ENCODE peak calls at places on chromosomes 3 and 15, in five cellular contexts. G, T, Q, P and D are unnamed samples.

GRCh38 chr3:181710581-181711255 is 1.0 kb upstream of the SOX2 start:
- DNase-seq in P (no peak), G (peak), T (no peak), Q (peak), D (peak)

GRCh38 chr3:64627471-64628321 is 60.1 kb downstream of the ADAMTS9 start:
- DNase-seq in G (no peak), P (no peak), Q (peak), T (no peak), D (no peak)

GRCh38 chr3:156483426-156483825 is 71.5 kb downstream of the SSR3 start:
- DNase-seq in Q (no peak), T (peak), P (peak), G (peak), D (no peak)

GRCh38 chr3:196340466-196340865 is 2.3 kb upstream of the TM4SF19 start:
- DNase-seq in T (peak), Q (no peak), P (no peak), G (no peak), D (no peak)

GRCh38 chr3:128554100-128554464 is 61.1 kb upstream of the GATA2 start:
- DNase-seq in Q (no peak), G (peak), P (peak), T (peak), D (peak)

GRCh38 chr15:66923438-66923881 is 141.9 kb upstream of the SMAD3 start:
- DNase-seq in P (no peak), G (no peak), Q (peak), T (peak), D (peak)

GRCh38 chr3:197154-197855 is 742 bp downstream of the CHL1 start:
- DNase-seq in T (no peak), P (no peak), Q (peak), G (no peak), D (peak)

GRCh38 chr3:72105306-72105705 is 320.4 kb upstream of the PROK2 start:
- DNase-seq in Q (no peak), P (no peak), T (no peak), G (no peak), D (no peak)

GRCh38 chr15:60605879-60606304 is 127.0 kb upstream of the ICE2 start:
- DNase-seq in T (no peak), G (peak), P (no peak), Q (no peak), D (no peak)

GRCh38 chr15:78259232-78259631 is 5.1 kb upstream of the DNAJA4 start:
- DNase-seq in Q (no peak), T (peak), P (no peak), G (no peak), D (no peak)

GRCh38 chr3:116473602-116474001 is 28.3 kb upstream of the LSAMP start:
- DNase-seq in P (no peak), T (no peak), G (peak), Q (no peak), D (no peak)

GRCh38 chr3:39121626-39122025 is 14.1 kb downstream of the TTC21A start:
- DNase-seq in G (no peak), Q (no peak), P (no peak), T (no peak), D (no peak)

GRCh38 chr15:58773024-58773423 is 1.9 kb downstream of the MINDY2 start:
- DNase-seq in Q (no peak), G (no peak), T (no peak), P (no peak), D (no peak)

GRCh38 chr3:8990266-8991215 is 27.3 kb upstream of the RAD18 start:
- DNase-seq in P (no peak), Q (peak), G (peak), T (no peak), D (no peak)

DNA sequence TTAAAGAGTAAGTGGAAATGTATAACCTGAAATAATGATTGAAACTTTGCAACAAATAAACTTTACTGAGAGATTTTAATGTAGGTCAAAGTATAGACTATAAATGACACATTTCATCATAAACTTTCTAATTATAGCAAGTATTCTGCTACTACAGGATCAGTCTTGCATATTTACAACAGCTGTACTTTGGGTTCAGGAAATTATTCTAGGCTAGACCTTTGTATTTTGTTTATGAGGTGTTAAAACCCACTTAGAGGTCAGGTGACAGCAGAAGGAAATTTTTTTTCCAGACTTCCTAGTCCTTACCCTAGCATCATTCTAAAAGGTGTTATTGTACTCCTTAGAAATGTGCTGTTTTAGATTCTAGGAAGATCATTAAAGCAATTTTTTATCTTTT is 2.3 kb downstream of the RNF7 start:
- DNase-seq in G (no peak), Q (no peak), T (no peak), P (no peak), D (no peak)
- H3K4me3 ChIP-seq in G (peak), Q (peak), T (peak), P (no peak), D (peak)

DNA sequence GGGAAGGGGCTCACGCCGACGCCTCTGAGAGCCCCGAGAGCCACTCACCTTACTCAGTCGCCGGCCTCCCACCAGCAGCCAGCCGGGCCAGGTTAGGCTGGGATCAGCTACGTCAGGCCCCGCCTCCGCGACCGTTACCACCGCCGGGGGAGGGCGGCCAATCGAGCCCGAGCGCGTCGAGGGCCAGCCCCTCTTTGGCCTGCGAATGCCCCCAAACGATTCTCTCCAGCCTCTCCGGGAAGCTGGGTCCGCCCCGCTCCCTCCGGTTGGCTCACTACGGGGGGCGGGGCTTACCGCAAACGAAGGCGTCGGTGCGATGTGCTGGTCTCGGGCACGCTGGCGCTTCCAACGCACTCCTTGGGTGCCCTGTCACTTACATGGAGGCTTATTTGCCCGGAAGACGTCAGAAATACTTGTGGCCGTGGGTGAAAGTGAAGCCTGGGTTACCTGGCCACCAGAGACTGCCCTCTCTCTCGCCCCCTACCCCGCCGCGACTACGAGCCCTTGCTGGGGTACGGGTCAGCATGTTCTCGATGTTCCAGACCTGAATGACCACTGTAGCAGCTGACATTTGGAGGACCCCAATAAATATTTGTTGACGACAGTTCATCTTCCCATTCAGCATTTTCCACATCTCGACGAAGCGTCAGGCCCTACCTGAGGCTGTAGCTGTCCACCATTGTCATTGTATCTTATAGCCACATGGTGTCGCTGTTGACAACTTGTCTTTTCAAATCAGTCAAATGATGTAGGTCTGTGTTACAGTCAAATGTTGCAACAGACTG is at the start of gene CEP70:
- DNase-seq in Q (peak), T (peak), G (peak), P (peak), D (peak)
- H3K9ac ChIP-seq in Q (peak), T (peak), G (peak), P (peak), D (peak)

DNA sequence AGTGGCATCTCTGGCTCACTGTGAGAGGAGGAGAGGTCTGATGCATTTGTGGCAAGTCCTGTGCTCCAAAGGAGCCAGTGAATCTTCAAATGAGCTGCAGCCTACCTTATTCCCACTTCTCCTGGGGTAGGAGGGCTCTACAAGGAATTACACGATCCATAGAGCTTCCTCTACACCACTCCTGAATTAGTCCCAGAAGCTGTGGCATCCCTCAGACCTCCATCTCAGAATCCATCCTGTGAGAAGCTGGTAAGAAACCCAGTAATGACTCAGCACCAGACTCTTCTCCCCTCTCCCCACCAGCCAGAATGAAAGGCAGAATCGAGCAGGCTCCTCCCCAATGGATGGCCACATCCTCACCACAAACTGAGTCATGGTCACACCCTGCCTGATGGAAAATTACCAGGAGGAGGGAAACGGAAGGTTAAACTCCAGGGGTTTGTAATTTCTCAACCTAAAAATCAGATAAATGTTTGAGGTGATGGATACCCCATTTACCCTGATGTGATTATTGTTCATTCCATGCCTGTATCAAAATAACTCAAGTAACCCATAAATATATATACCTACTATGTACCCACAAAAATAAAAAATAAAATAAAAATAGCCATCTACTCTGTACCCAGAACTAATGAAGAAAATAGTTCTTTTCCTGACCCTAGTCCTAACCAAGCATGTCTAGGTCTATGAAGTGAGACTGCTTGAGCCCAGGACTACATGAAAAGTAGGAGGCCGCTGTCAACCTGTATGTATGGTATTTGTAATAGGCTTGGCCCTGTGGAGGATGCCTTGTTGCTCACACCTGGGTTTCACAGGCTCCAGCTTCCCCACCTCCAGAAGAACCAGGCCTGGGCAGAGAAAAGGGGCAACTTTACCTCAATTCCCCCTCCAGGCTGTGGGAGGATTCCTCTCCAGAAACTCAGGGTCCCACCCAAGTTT is 6.6 kb upstream of the PKM start:
- DNase-seq in G (peak), P (peak), Q (no peak), T (peak), D (peak)
- H3K4me3 ChIP-seq in G (peak), P (peak), Q (no peak), T (peak), D (no peak)

GRCh38 chr3:16066545-16066944 is 107.9 kb upstream of the GALNT15 start:
- DNase-seq in T (no peak), Q (no peak), G (no peak), P (no peak), D (no peak)
- H3K9ac ChIP-seq in T (no peak), Q (no peak), G (no peak), P (no peak), D (no peak)

GRCh38 chr3:107596639-107597038 is 73.9 kb downstream of the BBX start:
- DNase-seq in G (no peak), Q (no peak), T (no peak), P (no peak), D (no peak)

GRCh38 chr3:107600784-107601183 is 78.0 kb downstream of the BBX start:
- DNase-seq in T (no peak), G (peak), P (no peak), Q (no peak), D (no peak)

GRCh38 chr3:107604057-107604802 is 81.5 kb downstream of the BBX start:
- DNase-seq in T (no peak), Q (no peak), P (no peak), G (peak), D (no peak)

GRCh38 chr3:107598926-107599754 is 76.4 kb downstream of the BBX start:
- DNase-seq in T (peak), P (peak), G (peak), Q (peak), D (peak)

DNA sequence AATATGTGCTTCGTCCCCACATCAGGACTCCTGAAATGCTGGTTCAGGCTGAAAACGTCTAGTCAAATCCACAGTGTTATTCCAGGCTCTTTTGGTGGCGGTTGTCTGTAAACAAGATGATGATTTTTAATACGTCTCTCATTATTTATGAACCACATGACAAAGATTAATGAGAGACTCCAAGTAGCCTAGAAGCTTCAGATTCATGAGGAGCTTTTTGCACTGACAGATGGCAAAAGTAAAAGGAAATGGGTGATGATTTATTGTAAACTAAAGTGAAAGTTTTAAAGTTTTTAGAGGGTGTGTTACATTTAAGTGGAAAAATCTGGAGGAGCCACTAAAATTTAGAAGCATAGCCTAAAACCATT is 77.0 kb downstream of the BBX start:
- DNase-seq in T (no peak), P (no peak), G (peak), Q (no peak), D (no peak)
- H3K4me3 ChIP-seq in T (peak), P (peak), G (peak), Q (peak), D (peak)

GRCh38 chr15:69163124-69163669 is 2.8 kb downstream of the GLCE start:
- DNase-seq in Q (no peak), T (no peak), P (no peak), G (no peak), D (no peak)
- H3K9ac ChIP-seq in Q (no peak), T (no peak), P (no peak), G (no peak), D (no peak)

GRCh38 chr3:31452495-31453106 is 80.1 kb upstream of the STT3B start:
- DNase-seq in Q (no peak), P (no peak), T (no peak), G (no peak), D (no peak)
- H3K4me3 ChIP-seq in Q (no peak), P (no peak), T (no peak), G (no peak), D (no peak)

GRCh38 chr3:169082076-169082475 is 581.4 kb downstream of the MECOM start:
- DNase-seq in T (no peak), G (peak), Q (no peak), P (no peak), D (no peak)

GRCh38 chr3:169090559-169090958 is 573.0 kb downstream of the MECOM start:
- DNase-seq in Q (no peak), P (peak), G (peak), T (no peak), D (no peak)

GRCh38 chr3:169082634-169083033 is 580.9 kb downstream of the MECOM start:
- DNase-seq in T (no peak), G (no peak), P (no peak), Q (no peak), D (no peak)

GRCh38 chr3:169083126-169083525 is 580.4 kb downstream of the MECOM start:
- DNase-seq in Q (no peak), G (no peak), T (no peak), P (no peak), D (no peak)

GRCh38 chr3:169085827-169086226 is 577.7 kb downstream of the MECOM start:
- DNase-seq in T (peak), Q (peak), G (peak), P (peak), D (no peak)
- H3K9ac ChIP-seq in T (no peak), Q (no peak), G (no peak), P (peak), D (no peak)

GRCh38 chr15:70473623-70474366 is 289.6 kb downstream of the UACA start:
- DNase-seq in G (peak), T (no peak), Q (no peak), P (no peak), D (no peak)

GRCh38 chr15:70475439-70475781 is 287.9 kb downstream of the UACA start:
- DNase-seq in Q (no peak), G (no peak), P (no peak), T (no peak), D (no peak)

GRCh38 chr15:70474367-70474681 is 289.0 kb downstream of the UACA start:
- DNase-seq in T (no peak), G (no peak), P (no peak), Q (no peak), D (no peak)

GRCh38 chr15:70475921-70476320 is 287.4 kb downstream of the UACA start:
- DNase-seq in Q (no peak), G (peak), T (no peak), P (no peak), D (no peak)

DNA sequence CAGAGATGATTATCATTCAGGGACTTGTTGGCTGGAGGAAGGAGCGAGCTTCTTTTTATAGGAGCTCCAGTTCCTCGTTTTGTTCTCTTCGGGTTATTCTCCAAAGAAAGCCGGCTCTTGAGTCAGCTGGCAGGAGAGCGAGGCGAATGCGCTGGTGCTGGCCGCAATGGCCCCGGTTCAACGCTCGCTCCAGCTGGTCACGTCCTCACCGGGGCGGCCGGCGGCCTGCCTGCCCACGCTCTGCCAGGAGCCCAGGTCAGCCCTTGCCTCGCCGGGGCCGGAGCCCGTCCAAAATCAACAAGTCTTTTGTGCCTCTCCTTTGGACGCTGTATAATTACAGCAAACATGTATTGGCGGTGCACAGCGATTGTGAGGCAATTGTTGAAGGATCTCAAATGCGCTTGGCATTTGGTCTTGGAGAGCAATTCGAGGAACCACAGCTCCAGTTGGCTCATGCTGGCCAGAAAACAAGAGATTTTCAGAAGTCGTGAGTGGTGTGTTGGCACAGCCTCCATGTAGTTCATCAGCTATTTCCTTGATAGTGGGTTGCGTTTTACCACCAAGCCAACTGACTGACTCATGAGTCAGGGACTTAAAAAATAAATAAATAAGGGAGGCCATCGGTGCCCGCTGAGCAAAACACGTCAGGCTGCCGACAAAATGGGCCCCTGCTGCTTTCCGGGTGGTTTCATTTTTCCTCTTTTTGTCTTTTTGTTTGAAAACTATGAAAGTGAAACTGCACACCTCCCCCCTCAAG is 288.5 kb downstream of the UACA start:
- DNase-seq in Q (no peak), T (peak), P (peak), G (peak), D (no peak)
- H3K4me3 ChIP-seq in Q (no peak), T (peak), P (peak), G (peak), D (no peak)

GRCh38 chr3:138078901-138079344 is 36.5 kb downstream of the DZIP1L start:
- DNase-seq in G (peak), P (peak), T (peak), Q (no peak), D (no peak)
- H3K9ac ChIP-seq in G (no peak), P (peak), T (peak), Q (no peak), D (no peak)